ENCODE peak calls at places on chromosomes 11 and 22, in six cellular contexts. M is tibial nerve; X is upper lobe of left lung; W is testis; G is Peyer's patch; J is CD4-positive, CD25-positive, alpha-beta regulatory T cell. E is an unnamed sample.

GRCh38 chr22:25334091-25334490 is 114.7 kb downstream of the CRYBB2 start:
- DNase-seq in M (no peak), X (no peak), W (peak; percentile 86), G (peak; percentile 73), J (peak; percentile 13), E (peak; percentile 37)

GRCh38 chr11:1339066-1339675 is 29.7 kb upstream of the TOLLIP start:
- DNase-seq in M (no peak), X (no peak), W (no peak), G (no peak), J (no peak), E (no peak)

GRCh38 chr11:13963169-13963948 is 836 bp downstream of the SPON1 start:
- DNase-seq in M (no peak), X (no peak), W (peak; percentile 33), G (peak; percentile 67), J (no peak), E (no peak)

GRCh38 chr11:101363706-101364275 is 220.0 kb downstream of the TRPC6 start:
- DNase-seq in M (no peak), X (no peak), W (no peak), G (no peak), J (no peak), E (no peak)

GRCh38 chr11:129280027-129280811 is 88.1 kb upstream of the ARHGAP32 start:
- DNase-seq in M (no peak), X (no peak), W (no peak), G (no peak), J (no peak), E (no peak)

GRCh38 chr11:34182921-34183685 is 77.7 kb downstream of the NAT10 start:
- DNase-seq in M (no peak), X (no peak), W (no peak), G (no peak), J (no peak), E (no peak)

GRCh38 chr11:13137778-13138400 is 128.8 kb downstream of the RASSF10 start:
- DNase-seq in M (no peak), X (no peak), W (no peak), G (no peak), J (no peak), E (no peak)

GRCh38 chr11:101863361-101863760 is 51.4 kb upstream of the CEP126 start:
- DNase-seq in M (no peak), X (no peak), W (no peak), G (no peak), J (no peak), E (no peak)

GRCh38 chr11:117978982-117979381 is 7.2 kb upstream of the IL10RA start:
- DNase-seq in M (no peak), X (no peak), W (no peak), G (no peak), J (no peak), E (no peak)

GRCh38 chr11:57546869-57547518 is 9.6 kb downstream of the SMTNL1 start:
- DNase-seq in M (no peak), X (no peak), W (no peak), G (peak; percentile 15), J (no peak), E (no peak)

GRCh38 chr11:69923196-69923595 is 104.0 kb upstream of the FGF3 start:
- DNase-seq in M (no peak), X (no peak), W (no peak), G (peak; percentile 28), J (no peak), E (peak; percentile 13)

GRCh38 chr11:74650498-74650897 is 58.1 kb downstream of the POLD3 start:
- DNase-seq in M (no peak), X (no peak), W (no peak), G (no peak), J (no peak), E (no peak)

GRCh38 chr11:16382177-16382576 is 25.8 kb upstream of the SOX6 start:
- DNase-seq in M (no peak), X (no peak), W (no peak), G (no peak), J (no peak), E (no peak)

GRCh38 chr11:66142370-66143263 is 72.5 kb downstream of the PACS1 start:
- DNase-seq in M (no peak), X (no peak), W (no peak), G (no peak), J (no peak), E (no peak)

GRCh38 chr22:30224161-30224857 is 22.2 kb downstream of the LIF start:
- DNase-seq in M (no peak), X (no peak), W (no peak), G (no peak), J (no peak), E (no peak)

GRCh38 chr11:56932572-56933235 is 56.0 kb upstream of the OR5AK2 start:
- DNase-seq in M (no peak), X (no peak), W (no peak), G (no peak), J (no peak), E (no peak)

GRCh38 chr11:65593518-65594414 is 1.8 kb downstream of the KCNK7 start:
- DNase-seq in M (no peak), X (peak; percentile 83), W (peak; percentile 57), G (no peak), J (peak; percentile 28), E (peak; percentile 74)

GRCh38 chr11:19673924-19674390 is 38.7 kb upstream of the NAV2 start:
- DNase-seq in M (peak; percentile 40), X (peak; percentile 88), W (peak; percentile 74), G (peak; percentile 55), J (no peak), E (peak; percentile 71)

GRCh38 chr11:73157141-73158010 is 15.3 kb upstream of the FCHSD2 start:
- DNase-seq in M (no peak), X (peak; percentile 58), W (peak; percentile 62), G (no peak), J (no peak), E (no peak)

GRCh38 chr11:16607675-16608644 is 130.5 kb upstream of the C11orf58 start:
- DNase-seq in M (peak; percentile 69), X (no peak), W (peak; percentile 89), G (peak; percentile 65), J (no peak), E (no peak)

GRCh38 chr11:65911682-65912568 is 6.9 kb downstream of the C11orf68 start:
- DNase-seq in M (no peak), X (no peak), W (peak; percentile 53), G (no peak), J (no peak), E (no peak)

GRCh38 chr11:126490261-126490660 is 134.8 kb downstream of the ST3GAL4 start:
- DNase-seq in M (no peak), X (no peak), W (no peak), G (peak; percentile 27), J (no peak), E (no peak)

GRCh38 chr22:20604776-20605221 is 97.4 kb downstream of the MED15 start:
- DNase-seq in M (no peak), X (no peak), W (no peak), G (peak; percentile 43), J (no peak), E (no peak)

GRCh38 chr11:47494996-47495855 is 46.3 kb upstream of the RAPSN start:
- DNase-seq in M (no peak), X (no peak), W (no peak), G (no peak), J (no peak), E (no peak)

GRCh38 chr22:32829451-32829851 is 27.9 kb downstream of the TIMP3 start:
- DNase-seq in M (no peak), X (peak; percentile 50), W (no peak), G (no peak), J (no peak), E (no peak)

GRCh38 chr11:68998390-68998911 is 14.6 kb downstream of the MRGPRF start:
- DNase-seq in M (peak; percentile 9), X (no peak), W (peak; percentile 16), G (peak; percentile 45), J (no peak), E (peak; percentile 32)

GRCh38 chr11:2818021-2818420 is 67.6 kb downstream of the CDKN1C start:
- DNase-seq in M (no peak), X (no peak), W (no peak), G (no peak), J (no peak), E (no peak)
- H3K27ac ChIP-seq in M (no peak overlapping the region), X (no peak overlapping the region), W (no peak overlapping the region), G (no peak overlapping the region), J (no peak overlapping the region), E (no peak overlapping the region)

GRCh38 chr22:45612451-45612901 is 59.2 kb upstream of the ATXN10 start:
- DNase-seq in M (peak; percentile 30), X (peak; percentile 86), W (no peak), G (no peak), J (peak; percentile 22), E (no peak)

GRCh38 chr22:45615364-45615763 is 56.3 kb upstream of the ATXN10 start:
- DNase-seq in M (no peak), X (no peak), W (no peak), G (peak; percentile 6), J (no peak), E (no peak)

GRCh38 chr22:45608763-45609180 is 62.9 kb upstream of the ATXN10 start:
- DNase-seq in M (no peak), X (no peak), W (no peak), G (peak; percentile 12), J (peak; percentile 1), E (no peak)

GRCh38 chr22:45616432-45616831 is 55.2 kb upstream of the ATXN10 start:
- DNase-seq in M (no peak), X (no peak), W (no peak), G (no peak), J (no peak), E (no peak)

DNA sequence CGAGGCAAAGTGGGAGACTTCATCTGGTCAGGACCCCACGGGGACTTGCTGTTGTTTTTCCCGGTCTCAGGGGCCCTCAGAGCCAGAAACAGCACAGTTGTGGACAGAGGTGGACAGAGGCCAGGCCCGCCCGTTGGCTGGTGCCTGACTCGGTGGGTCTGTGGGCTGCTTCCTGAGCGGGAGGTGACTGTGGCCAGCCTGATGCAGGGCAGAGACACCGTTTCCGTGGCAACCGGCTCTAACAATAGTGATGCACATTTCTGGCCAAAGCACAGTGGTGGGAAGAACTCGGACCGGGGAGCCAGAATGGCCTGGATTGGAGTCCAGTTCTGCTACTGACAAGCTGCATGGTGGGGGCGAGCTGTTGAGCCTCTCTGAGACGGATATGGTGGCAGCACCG is 58.7 kb upstream of the ATXN10 start:
- DNase-seq in M (no peak), X (peak; percentile 65), W (no peak), G (no peak), J (no peak), E (no peak)
- H3K4me3 ChIP-seq in M (no peak overlapping the region), X (no peak overlapping the region), W (no peak overlapping the region), G (no peak overlapping the region), J (no peak overlapping the region), E (no peak overlapping the region)

DNA sequence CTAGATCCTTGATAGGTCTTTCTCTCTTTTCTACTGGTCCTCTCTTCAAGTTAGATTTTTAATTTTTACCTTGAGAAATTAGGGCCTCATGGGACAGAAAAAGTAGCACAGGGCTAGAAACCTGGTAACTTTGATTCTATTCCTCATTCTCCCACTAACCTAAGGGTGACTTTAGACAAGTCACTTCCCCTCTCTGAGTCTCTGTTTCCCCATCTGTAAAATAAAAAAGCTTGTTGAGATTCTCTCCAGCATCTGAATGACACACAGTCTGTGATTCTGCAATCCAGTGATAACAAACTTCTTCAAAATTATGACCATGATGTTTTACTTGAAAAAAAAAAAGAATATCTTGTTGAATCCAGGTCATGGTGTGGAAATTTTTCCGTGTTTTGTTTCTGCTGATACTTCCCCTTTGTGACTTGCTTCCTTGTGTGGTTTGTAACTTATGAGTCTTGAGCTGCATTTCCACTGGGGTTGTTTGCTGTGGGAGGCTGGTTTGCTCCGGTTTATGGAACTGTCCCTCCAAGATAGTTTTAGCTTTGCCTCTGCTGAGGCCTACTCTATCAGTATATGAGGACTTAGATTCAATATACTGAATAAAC is 9.8 kb upstream of the MPEG1 start:
- DNase-seq in M (no peak), X (no peak), W (no peak), G (no peak), J (no peak), E (no peak)
- H3K27ac ChIP-seq in M (peak overlapping the region; percentile 71), X (peak overlapping the region; percentile 79), W (no peak overlapping the region), G (peak overlapping the region; percentile 70), J (no peak overlapping the region), E (no peak overlapping the region)

GRCh38 chr22:26534166-26534855 is 22.0 kb upstream of the TFIP11 start:
- DNase-seq in M (no peak), X (no peak), W (no peak), G (no peak), J (no peak), E (no peak)
- H3K4me3 ChIP-seq in M (no peak overlapping the region), X (no peak overlapping the region), W (no peak overlapping the region), G (no peak overlapping the region), J (no peak overlapping the region), E (no peak overlapping the region)